ENCODE peak calls at places on chromosomes 1 and 21, in eight cellular contexts. C is transverse colon, S is tibial artery, B is hepatocyte, Y is fibroblast of lung, M is dorsolateral prefrontal cortex, Q is GM23338, G is spleen. I is an unnamed sample. For H3K27me3, the result is how much of the 10 kb centered on the place peaks cover.

GRCh38 chr1:3425486-3426215 is 28.8 kb upstream of the ARHGEF16 start:
- DNase-seq in M (no peak), Y (no peak), C (no peak), G (no peak), Q (no peak), S (no peak), B (no peak), I (no peak)

GRCh38 chr1:170332801-170333200 is 187.0 kb downstream of the NTMT2 start:
- DNase-seq in C (no peak), Y (no peak), B (no peak), S (no peak), M (no peak), G (no peak), Q (no peak), I (no peak)

GRCh38 chr1:21935393-21935804 is 1.7 kb downstream of the HSPG2 start:
- DNase-seq in M (no peak), C (no peak), B (no peak), G (no peak), Y (peak), Q (no peak), S (no peak), I (no peak)

GRCh38 chr1:7343917-7344316 is 427.2 kb upstream of the VAMP3 start:
- DNase-seq in Y (peak), B (no peak), G (no peak), S (peak), M (no peak), C (no peak), Q (no peak), I (no peak)

GRCh38 chr1:3066250-3066711 is 2.7 kb upstream of the PRDM16 start:
- DNase-seq in M (no peak), B (peak), G (peak), S (peak), C (peak), Y (no peak), Q (peak), I (peak)

GRCh38 chr1:107358611-107359342 is 217.9 kb downstream of the NTNG1 start:
- DNase-seq in G (no peak), Q (no peak), M (no peak), Y (peak), C (no peak), B (no peak), S (no peak), I (peak)

GRCh38 chr1:6819641-6820040 is 34.4 kb downstream of the CAMTA1 start:
- DNase-seq in S (no peak), G (no peak), Y (peak), Q (no peak), M (no peak), B (no peak), C (no peak), I (no peak)

GRCh38 chr1:199472025-199472424 is 555.5 kb upstream of the NR5A2 start:
- DNase-seq in Y (no peak), G (no peak), B (no peak), C (no peak), Q (no peak), S (no peak), M (no peak), I (no peak)

GRCh38 chr1:228011721-228012311 is 5.0 kb downstream of the WNT3A start:
- DNase-seq in C (no peak), S (peak), M (no peak), Y (no peak), Q (no peak), B (no peak), G (peak), I (no peak)

GRCh38 chr1:46180082-46180616 is 3.9 kb upstream of the P3R3URF start:
- DNase-seq in G (no peak), B (peak), Y (no peak), S (no peak), C (peak), M (no peak), Q (peak), I (peak)

GRCh38 chr21:46322351-46323226 is 1.1 kb downstream of the C21orf58 start:
- DNase-seq in M (no peak), G (peak), Q (peak), B (peak), Y (peak), S (no peak), C (no peak), I (no peak)

GRCh38 chr1:24065314-24065713 is 46.6 kb downstream of the MYOM3 start:
- DNase-seq in G (no peak), Y (no peak), S (no peak), B (no peak), C (no peak), M (no peak), Q (no peak), I (no peak)

GRCh38 chr1:197680311-197680710 is 95.0 kb downstream of the DENND1B start:
- DNase-seq in M (no peak), S (no peak), Q (no peak), B (no peak), C (no peak), Y (peak), G (no peak), I (no peak)

GRCh38 chr1:38308780-38309179 is 262.2 kb upstream of the POU3F1 start:
- DNase-seq in G (no peak), C (no peak), Y (peak), B (peak), S (no peak), Q (no peak), M (no peak), I (no peak)

GRCh38 chr1:230770317-230770716 is 23.1 kb downstream of the CAPN9 start:
- DNase-seq in B (no peak), Q (no peak), Y (no peak), G (no peak), M (no peak), S (no peak), C (no peak), I (no peak)

GRCh38 chr1:93842750-93843500 is 36.1 kb downstream of the DNTTIP2 start:
- DNase-seq in B (no peak), Y (peak), C (no peak), Q (no peak), G (no peak), S (no peak), M (no peak), I (no peak)

GRCh38 chr1:161487483-161487827 is 17.8 kb upstream of the FCGR2A start:
- DNase-seq in B (no peak), M (no peak), G (no peak), Q (no peak), S (no peak), C (peak), Y (peak), I (no peak)

GRCh38 chr1:60132985-60133673 is 59.6 kb upstream of the C1orf87 start:
- DNase-seq in B (peak), S (peak), G (no peak), C (peak), Q (no peak), Y (peak), M (no peak), I (no peak)

GRCh38 chr1:224430511-224431113 is 4.0 kb downstream of the WDR26 start:
- DNase-seq in M (no peak), C (no peak), S (no peak), B (peak), Y (peak), G (no peak), Q (no peak), I (no peak)

GRCh38 chr1:19495000-19495656 is 9.8 kb upstream of the CAPZB start:
- DNase-seq in M (no peak), Q (no peak), B (no peak), S (no peak), G (no peak), C (no peak), Y (no peak), I (no peak)

GRCh38 chr1:165443539-165444289 is 1.2 kb downstream of the RXRG start:
- DNase-seq in Y (no peak), C (no peak), S (no peak), B (no peak), M (no peak), Q (peak), G (no peak), I (peak)

GRCh38 chr1:162319510-162320160 is 57.0 kb downstream of the SPATA46 start:
- DNase-seq in M (peak), B (no peak), Q (no peak), Y (peak), C (no peak), S (no peak), G (no peak), I (no peak)

GRCh38 chr1:64917328-64917861 is 49.0 kb downstream of the JAK1 start:
- DNase-seq in Y (peak), C (peak), Q (peak), S (peak), B (peak), G (no peak), M (no peak), I (no peak)

GRCh38 chr1:11131816-11132215 is 32.1 kb upstream of the EXOSC10 start:
- DNase-seq in S (no peak), B (no peak), G (no peak), C (no peak), Y (no peak), Q (no peak), M (no peak), I (no peak)

GRCh38 chr1:11138952-11139351 is 39.3 kb upstream of the EXOSC10 start:
- DNase-seq in S (no peak), C (no peak), Q (no peak), G (no peak), M (no peak), B (no peak), Y (peak), I (no peak)

GRCh38 chr1:11130406-11130805 is 30.7 kb upstream of the EXOSC10 start:
- DNase-seq in Q (no peak), C (no peak), G (no peak), S (no peak), Y (no peak), M (no peak), B (no peak), I (no peak)

GRCh38 chr1:11132571-11133293 is 33.1 kb upstream of the EXOSC10 start:
- DNase-seq in M (no peak), Y (no peak), Q (peak), S (no peak), C (no peak), G (no peak), B (no peak), I (peak)

DNA sequence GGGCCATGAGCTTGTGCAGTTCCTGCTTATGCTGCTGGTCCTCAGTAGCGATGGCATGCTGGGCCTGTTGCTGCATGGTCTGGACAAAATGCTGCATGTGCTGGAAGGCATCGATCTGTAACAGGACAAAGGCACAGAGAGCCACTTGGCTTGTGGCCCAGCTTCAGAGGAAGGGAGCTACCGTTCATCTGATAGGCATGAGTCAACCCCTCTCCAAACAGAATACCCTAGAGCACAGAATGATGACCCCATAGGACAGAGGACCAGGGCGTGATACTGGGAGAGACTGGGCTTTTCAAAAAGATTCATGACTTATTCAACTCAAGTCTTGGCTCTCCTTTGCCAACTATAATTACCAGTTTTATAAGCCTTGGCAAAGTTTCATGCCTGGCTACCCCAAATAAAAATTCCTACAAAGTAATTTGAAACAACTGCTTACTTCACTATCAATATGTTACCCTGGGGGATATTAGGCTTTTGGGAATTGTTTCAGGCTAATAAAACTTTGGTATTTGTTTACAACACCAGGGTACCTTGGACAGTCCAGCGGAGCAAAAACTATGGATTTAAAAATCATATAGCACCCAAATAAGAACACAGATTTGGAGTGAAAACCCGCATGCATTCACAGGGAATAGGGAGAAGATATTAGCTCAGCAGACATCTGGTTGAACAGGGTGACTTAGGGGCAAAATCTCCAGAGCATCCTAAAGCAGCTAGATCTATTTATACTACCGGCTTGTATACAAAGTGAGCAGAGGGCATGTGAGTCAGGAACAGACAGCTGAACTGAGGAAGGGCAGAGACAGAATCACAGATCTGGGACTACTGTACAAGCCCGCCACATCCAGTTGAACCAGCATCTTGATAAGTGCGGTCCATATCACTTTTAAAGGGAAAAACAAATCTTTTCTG is 34.9 kb upstream of the EXOSC10 start:
- DNase-seq in Q (no peak), M (no peak), B (no peak), C (no peak), S (peak), Y (peak), G (no peak), I (no peak)
- H3K27ac ChIP-seq in Q (peak), M (no peak), B (peak), C (no peak), S (peak), Y (peak), G (no peak), I (peak)

DNA sequence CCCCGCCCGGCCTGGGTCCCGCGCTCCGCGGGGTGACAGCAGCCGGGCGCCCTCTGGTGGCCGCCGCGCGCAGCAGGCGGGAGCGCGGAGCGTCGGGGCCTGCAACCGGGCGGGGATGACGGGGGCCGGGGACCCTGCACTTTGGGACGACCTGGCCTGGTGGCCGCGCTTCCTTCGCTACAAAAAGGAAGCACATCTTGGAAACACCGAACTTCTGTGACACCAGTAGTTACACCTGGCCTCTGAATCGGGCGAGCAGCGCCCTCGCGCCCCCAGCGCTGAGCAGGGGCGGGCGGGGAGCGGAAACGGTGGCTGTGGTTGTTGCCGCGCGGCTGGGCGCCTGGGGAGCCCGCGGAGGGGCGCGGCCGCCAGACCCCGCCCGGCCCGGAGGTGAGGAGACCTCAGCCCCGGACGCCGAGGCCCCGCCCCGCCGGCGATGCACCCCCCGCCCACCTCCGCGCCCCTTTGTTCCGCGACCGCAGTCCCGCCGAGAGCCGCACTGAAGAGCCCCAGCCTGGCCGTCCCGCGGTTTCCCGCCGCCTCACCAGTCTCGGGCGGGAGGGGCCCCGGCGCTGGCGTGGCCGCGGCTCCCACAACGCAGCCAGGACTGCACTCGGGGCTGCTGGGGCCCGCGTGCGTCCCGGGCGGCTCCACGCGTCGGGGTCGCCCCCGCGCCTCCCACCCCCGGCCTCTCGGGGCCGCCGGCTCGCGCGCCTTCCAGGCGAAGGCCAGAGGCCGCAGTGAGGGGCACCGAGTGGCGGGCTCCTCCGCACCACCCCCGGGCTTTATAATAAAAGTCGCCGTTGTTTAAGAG is 59.3 kb downstream of the H3-3A start:
- DNase-seq in M (peak), Y (peak), G (peak), B (peak), C (peak), S (peak), Q (peak), I (peak)
- TF ChIP-seq CTCF in M (peak), Y (peak), G (peak), B (peak), C (peak), S (peak), Q (peak), I (peak)

GRCh38 chr1:104265163-104265562 is 515.5 kb downstream of the AMY1C start:
- DNase-seq in G (no peak), M (no peak), B (no peak), C (no peak), Q (no peak), Y (no peak), S (no peak), I (no peak)

GRCh38 chr1:104264506-104264905 is 514.8 kb downstream of the AMY1C start:
- DNase-seq in S (no peak), G (no peak), M (no peak), Q (no peak), Y (no peak), C (no peak), B (peak), I (no peak)

DNA sequence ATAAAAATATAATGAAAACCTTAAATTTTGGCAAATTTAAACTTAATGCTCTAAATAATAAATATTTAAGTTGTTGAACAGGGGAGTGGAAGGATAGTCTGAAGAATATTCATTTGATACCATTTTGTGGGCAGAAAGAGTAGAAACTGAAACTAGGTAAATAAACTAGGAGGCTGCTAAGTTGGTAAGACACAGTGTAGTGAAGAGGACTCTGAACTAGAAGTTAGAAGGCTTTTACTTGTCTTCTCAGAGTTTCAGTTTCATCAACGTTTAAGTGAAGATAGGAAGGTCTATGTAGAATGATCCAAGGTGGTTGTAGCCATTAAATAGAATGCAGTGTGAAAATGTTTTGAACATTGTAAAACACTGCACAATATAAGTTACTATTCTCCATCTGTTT is 516.9 kb downstream of the AMY1C start:
- DNase-seq in G (no peak), C (no peak), Y (no peak), M (no peak), Q (no peak), S (no peak), B (no peak), I (no peak)
- H3K27me3 ChIP-seq in G (under half), C (under half), Y (under half), M (under half), Q (under half), S (under half), B (under half), I (under half)

GRCh38 chr1:118100686-118101300 is 84.2 kb downstream of the SPAG17 start:
- DNase-seq in M (no peak), C (no peak), Q (no peak), B (peak), S (no peak), Y (peak), G (no peak), I (no peak)
- H3K27ac ChIP-seq in M (no peak), C (no peak), Q (no peak), B (no peak), S (no peak), Y (no peak), G (no peak), I (no peak)

GRCh38 chr1:154478639-154479038 is 23.4 kb upstream of the TDRD10 start:
- DNase-seq in Y (peak), S (no peak), G (no peak), M (no peak), C (peak), B (peak), Q (peak), I (no peak)
- TF ChIP-seq CTCF in Y (no peak), S (no peak), G (no peak), M (no peak), C (peak), B (peak), Q (peak), I (no peak)

DNA sequence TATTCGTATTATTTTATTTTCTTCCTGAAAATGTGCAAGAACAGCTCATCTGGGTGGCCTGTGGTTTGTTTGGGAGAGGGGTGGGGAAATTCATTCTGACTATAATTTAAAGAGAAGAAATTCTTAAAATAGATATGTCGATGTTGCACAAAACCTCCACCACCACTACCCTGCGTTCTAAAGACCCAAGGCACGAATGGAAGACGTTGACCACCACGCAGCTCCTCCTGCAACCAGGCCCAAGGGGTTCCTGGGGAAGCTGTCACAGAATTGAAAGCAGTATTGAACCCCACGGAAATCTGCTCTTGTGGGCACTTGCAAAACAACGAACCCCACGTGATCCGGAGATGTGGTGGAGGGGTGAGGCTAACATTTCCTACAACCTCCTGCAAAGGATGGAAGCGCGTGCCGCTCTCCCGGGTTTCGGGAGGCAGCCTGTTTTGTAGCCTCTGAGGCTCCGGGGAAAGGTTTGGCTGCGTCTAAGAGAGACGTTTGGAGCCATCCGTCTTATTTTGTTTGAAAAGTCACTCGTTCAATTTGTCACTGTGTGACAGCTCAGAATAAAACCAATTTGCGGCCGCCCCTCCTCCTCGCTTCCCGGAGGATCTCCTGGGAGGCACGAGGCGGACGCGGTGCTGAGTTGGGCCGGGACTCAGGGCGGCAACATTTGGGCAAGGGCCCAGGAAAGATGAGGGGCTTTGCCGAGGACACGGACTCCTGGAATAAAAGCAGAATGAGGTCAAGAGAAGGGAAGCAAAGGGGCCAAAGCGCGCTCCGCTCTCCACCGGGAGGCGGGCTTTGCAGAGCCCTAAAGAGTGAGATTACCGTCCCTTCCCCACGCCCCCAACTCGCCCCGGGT is 791 bp upstream of the HLX start:
- DNase-seq in S (no peak), C (peak), M (no peak), B (no peak), Q (peak), G (peak), Y (no peak), I (no peak)
- H3K27me3 ChIP-seq in S (under half), C (half or more), M (under half), B (half or more), Q (half or more), G (under half), Y (under half), I (under half)

GRCh38 chr1:229258031-229258850 is 12.7 kb upstream of the RAB4A start:
- DNase-seq in M (peak), C (peak), G (no peak), Y (peak), B (peak), S (no peak), Q (peak), I (peak)
- H3K27ac ChIP-seq in M (peak), C (no peak), G (no peak), Y (no peak), B (no peak), S (no peak), Q (no peak), I (no peak)

GRCh38 chr1:115671176-115672062 is 29.6 kb downstream of the VANGL1 start:
- DNase-seq in Y (peak), B (peak), G (no peak), Q (no peak), C (peak), S (no peak), M (no peak), I (no peak)
- TF ChIP-seq CTCF in Y (no peak), B (no peak), G (no peak), Q (no peak), C (peak), S (no peak), M (no peak), I (no peak)

I was measured in WERI-Rb-1.